ENCODE peak calls at places on chromosome 4, in eight cellular contexts. D is GM23338, V is AG09309, I is fibroblast of pulmonary artery, R is HFF-Myc, M is cardiac muscle cell, L is dorsolateral prefrontal cortex, G is fibroblast of mammary gland. W is an unnamed sample.

GRCh38 chr4:17324431-17324830 is 187.5 kb downstream of the QDPR start:
- DNase-seq in D (peak), V (peak), I (peak), R (no peak), M (peak), L (no peak), G (peak), W (peak)

GRCh38 chr4:105972946-105973621 is 77.8 kb downstream of the NPNT start:
- DNase-seq in D (peak), V (no peak), I (no peak), R (no peak), M (no peak), L (no peak), G (no peak), W (no peak)

GRCh38 chr4:183443609-183444148 is 757 bp upstream of the CDKN2AIP start:
- DNase-seq in D (peak), V (no peak), I (no peak), R (peak), M (no peak), L (peak), G (no peak), W (peak)

GRCh38 chr4:151530783-151531182 is 121.8 kb downstream of the FHIP1A start:
- DNase-seq in D (no peak), V (no peak), I (peak), R (no peak), M (peak), L (no peak), G (no peak), W (no peak)

GRCh38 chr4:5887361-5888221 is 5.3 kb downstream of the CRMP1 start:
- DNase-seq in D (peak), V (no peak), I (no peak), R (no peak), M (no peak), L (no peak), G (no peak), W (no peak)

GRCh38 chr4:12488672-12489071 is 995.5 kb downstream of the RAB28 start:
- DNase-seq in D (peak), V (no peak), I (peak), R (no peak), M (peak), L (no peak), G (peak), W (no peak)

GRCh38 chr4:36394352-36394903 is 113.0 kb downstream of the DTHD1 start:
- DNase-seq in D (no peak), V (no peak), I (no peak), R (no peak), M (no peak), L (no peak), G (no peak), W (no peak)

GRCh38 chr4:138919094-138919936 is 96.3 kb upstream of the NOCT start:
- DNase-seq in D (peak), V (peak), I (peak), R (peak), M (peak), L (peak), G (peak), W (peak)

GRCh38 chr4:1490011-1490905 is 84.0 kb upstream of the NKX1-1 start:
- DNase-seq in D (no peak), V (no peak), I (no peak), R (no peak), M (no peak), L (peak), G (no peak), W (no peak)

GRCh38 chr4:42070463-42070862 is 80.1 kb downstream of the SLC30A9 start:
- DNase-seq in D (no peak), V (no peak), I (no peak), R (no peak), M (no peak), L (no peak), G (no peak), W (no peak)

GRCh38 chr4:61763682-61764081 is 563.6 kb downstream of the ADGRL3 start:
- DNase-seq in D (no peak), V (no peak), I (no peak), R (no peak), M (no peak), L (no peak), G (no peak), W (no peak)

GRCh38 chr4:61760820-61761219 is 560.7 kb downstream of the ADGRL3 start:
- DNase-seq in D (no peak), V (no peak), I (no peak), R (no peak), M (no peak), L (no peak), G (no peak), W (no peak)

DNA sequence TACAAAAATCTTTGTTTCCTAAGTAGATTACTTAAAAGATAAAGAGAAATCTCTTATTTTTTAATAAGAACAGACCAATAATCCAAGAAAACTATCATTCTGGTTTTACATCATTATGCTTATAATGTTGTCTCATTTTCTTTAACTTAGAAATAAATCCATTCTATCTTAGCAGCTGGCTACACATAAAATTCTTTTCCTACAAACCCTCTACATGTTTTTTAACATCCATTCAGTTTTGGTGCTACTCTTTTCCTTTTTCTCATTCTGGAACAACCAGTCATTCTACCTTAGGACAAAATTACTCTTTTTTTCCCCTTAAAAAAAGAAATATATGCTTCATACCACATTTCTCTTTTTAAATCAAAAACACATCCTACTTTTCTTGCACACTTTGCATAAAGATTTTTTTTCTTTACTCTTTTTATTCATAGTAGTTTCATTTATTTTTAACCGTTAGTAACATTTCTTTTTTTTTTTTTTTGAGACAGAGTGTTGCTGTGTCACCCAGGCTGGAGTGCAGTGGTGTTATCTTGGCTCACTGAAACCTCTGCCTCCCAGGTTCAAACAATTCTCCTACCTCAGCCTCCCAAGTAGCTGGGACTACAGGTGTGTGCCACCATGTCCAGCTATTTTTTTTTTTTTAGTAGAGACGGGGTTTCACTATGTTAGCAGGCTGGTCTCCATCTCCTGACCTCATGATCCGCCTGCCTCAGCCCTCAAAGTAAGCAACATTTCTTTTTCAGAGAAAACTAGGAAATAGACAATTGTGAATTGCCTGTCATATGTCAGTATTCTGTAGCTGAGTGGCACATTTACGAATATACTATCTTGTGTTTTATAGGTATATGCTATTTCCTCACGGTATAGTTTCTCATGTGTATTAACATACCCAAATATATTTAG is 562.8 kb downstream of the ADGRL3 start:
- DNase-seq in D (no peak), V (no peak), I (no peak), R (no peak), M (no peak), L (no peak), G (no peak), W (no peak)
- H3K4me3 ChIP-seq in D (peak), V (no peak), I (no peak), R (no peak), M (no peak), L (no peak), G (no peak), W (no peak)

GRCh38 chr4:3464911-3465697 is 2.0 kb downstream of the DOK7 start:
- DNase-seq in D (no peak), V (no peak), I (no peak), R (no peak), M (no peak), L (no peak), G (no peak), W (no peak)

GRCh38 chr4:3468154-3468553 is 5.0 kb downstream of the DOK7 start:
- DNase-seq in D (no peak), V (no peak), I (no peak), R (no peak), M (no peak), L (no peak), G (no peak), W (no peak)

GRCh38 chr4:3465698-3466671 is 2.9 kb downstream of the DOK7 start:
- DNase-seq in D (peak), V (no peak), I (no peak), R (no peak), M (peak), L (no peak), G (peak), W (no peak)

GRCh38 chr4:3467601-3468031 is 4.5 kb downstream of the DOK7 start:
- DNase-seq in D (no peak), V (no peak), I (no peak), R (no peak), M (no peak), L (no peak), G (no peak), W (no peak)

DNA sequence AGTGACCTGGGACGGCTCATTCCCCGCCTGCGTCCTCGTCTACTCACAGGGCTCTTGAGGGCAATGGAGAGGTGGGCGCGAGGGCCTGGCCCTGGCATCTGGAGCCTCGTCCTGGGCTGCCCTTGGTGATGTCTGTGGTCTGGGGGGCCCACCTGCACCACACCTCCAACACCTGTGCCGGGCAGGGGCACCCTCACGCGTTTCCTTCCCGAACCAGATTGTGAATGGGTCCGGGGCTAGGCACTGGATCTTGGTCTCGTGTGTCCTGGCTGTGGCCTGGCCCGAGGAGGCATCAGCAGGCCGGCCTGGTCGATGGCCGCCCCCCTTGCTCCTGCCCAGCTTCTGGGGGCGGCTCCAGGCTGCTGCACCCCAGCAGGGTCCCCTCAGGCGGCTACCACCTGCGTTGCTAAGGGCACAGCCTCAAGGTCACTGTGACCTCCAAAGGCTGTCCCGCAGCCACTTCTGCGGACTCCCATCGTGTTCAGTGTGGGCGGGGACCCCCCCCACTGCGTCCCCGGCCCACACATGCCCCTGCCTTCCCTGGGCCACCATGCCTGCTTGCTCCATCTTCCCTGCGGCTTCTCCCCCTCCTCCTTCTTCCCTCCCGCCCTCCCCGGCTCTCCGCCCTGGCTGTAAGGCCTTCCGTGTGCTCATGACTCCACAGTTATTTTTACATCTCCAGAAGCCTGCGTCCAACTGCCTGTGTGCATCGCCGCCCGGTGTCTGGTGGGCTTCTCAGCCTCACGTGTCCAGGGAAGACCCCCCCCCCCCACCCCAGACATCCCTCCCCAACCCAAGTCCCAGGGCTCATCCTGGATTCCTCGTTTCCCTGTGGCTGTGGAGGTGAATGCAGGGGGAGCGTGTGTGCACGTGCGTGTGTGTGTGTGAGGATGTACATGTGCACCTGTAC is 3.8 kb downstream of the DOK7 start:
- DNase-seq in D (no peak), V (no peak), I (no peak), R (no peak), M (no peak), L (no peak), G (no peak), W (no peak)
- TF ChIP-seq CTCF in D (no peak), V (no peak), I (no peak), R (no peak), M (no peak), L (no peak), G (no peak), W (no peak)

DNA sequence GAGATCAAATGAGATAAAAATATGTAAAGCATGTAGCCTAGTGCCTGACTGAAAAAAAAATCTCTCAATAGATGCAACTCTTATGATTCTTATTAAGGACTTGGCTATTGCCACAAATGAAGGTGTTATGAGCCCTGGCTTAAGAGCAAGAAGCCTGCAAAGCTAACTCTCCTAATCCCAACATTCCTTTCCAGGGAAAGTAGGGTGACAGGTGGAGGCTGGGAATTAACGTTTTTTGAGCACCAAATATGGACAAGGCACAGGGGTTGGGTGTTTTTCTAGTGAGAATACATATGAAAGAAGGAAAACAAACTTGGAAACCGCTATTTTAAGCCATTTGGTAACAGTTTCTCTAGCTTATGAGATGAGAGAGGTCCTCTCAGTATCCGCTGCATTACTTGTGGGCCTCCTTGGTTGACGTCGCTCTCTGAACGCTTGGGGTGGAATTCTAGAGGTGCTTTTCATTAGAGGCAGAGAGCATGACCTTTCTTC is 2.4 kb downstream of the RHOH start:
- DNase-seq in D (no peak), V (no peak), I (no peak), R (no peak), M (no peak), L (no peak), G (no peak), W (no peak)
- H3K4me3 ChIP-seq in D (no peak), V (no peak), I (no peak), R (no peak), M (no peak), L (no peak), G (no peak), W (no peak)

GRCh38 chr4:98928505-98929340 is at the start of gene EIF4E:
- DNase-seq in D (peak), V (peak), I (peak), R (peak), M (peak), L (peak), G (peak), W (peak)
- TF ChIP-seq CTCF in D (no peak), V (peak), I (peak), R (peak), M (no peak), L (no peak), G (peak), W (peak)

GRCh38 chr4:185259719-185260118 is 50.3 kb downstream of the SNX25 start:
- DNase-seq in D (no peak), V (no peak), I (no peak), R (no peak), M (no peak), L (no peak), G (no peak), W (no peak)

GRCh38 chr4:185256444-185256843 is 47.0 kb downstream of the SNX25 start:
- DNase-seq in D (no peak), V (no peak), I (peak), R (no peak), M (no peak), L (no peak), G (peak), W (no peak)

GRCh38 chr4:185255868-185256267 is 46.5 kb downstream of the SNX25 start:
- DNase-seq in D (no peak), V (no peak), I (no peak), R (no peak), M (no peak), L (no peak), G (no peak), W (no peak)

GRCh38 chr4:185257694-185258093 is 48.3 kb downstream of the SNX25 start:
- DNase-seq in D (no peak), V (no peak), I (no peak), R (no peak), M (no peak), L (no peak), G (no peak), W (no peak)

GRCh38 chr4:185257086-185257485 is 47.7 kb downstream of the SNX25 start:
- DNase-seq in D (no peak), V (no peak), I (no peak), R (no peak), M (no peak), L (no peak), G (no peak), W (no peak)
- H3K4me3 ChIP-seq in D (no peak), V (no peak), I (no peak), R (no peak), M (no peak), L (no peak), G (no peak), W (no peak)

DNA sequence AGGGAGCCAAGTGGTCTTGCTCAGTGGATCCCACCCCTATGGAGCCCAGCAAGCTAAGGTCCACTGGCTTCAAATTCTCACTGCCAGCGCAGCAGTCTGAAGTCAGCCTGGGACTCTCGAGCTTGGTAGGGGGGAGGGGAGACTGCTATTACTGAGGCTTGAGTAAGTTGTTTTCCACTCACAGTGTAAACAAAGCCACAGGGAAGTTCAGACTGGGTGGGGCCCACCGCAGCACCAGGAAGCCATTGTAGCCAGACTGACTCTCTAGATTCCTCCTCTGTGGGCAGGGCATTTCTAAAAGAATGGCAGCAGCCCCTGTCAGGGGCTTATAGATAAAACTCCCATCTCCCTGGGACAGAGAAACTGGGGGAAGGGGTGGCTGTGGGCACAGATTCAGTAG is 721.0 kb upstream of the NDST4 start:
- DNase-seq in D (no peak), V (no peak), I (no peak), R (no peak), M (no peak), L (no peak), G (no peak), W (no peak)
- TF ChIP-seq CTCF in D (no peak), V (no peak), I (no peak), R (no peak), M (no peak), L (no peak), G (no peak), W (no peak)

DNA sequence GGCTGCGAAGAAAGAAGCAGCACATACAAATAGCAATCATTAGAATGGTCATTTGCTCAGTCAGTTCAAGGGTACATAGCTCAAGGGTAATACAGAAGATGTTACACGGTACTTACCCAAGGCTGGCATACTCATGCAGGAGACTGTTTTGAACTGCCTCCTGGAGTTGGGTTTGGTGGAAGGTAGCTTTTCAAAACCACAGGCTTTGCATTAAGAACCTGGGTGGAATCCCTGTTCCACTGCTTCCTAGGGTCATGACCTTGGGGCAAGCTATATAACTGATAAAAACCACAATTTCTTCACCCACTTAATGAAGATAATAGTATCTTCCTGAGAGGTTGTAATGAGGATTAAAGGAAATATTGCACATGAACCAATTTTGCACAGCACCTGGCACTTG is 36.5 kb downstream of the TBC1D9 start:
- DNase-seq in D (no peak), V (no peak), I (no peak), R (no peak), M (no peak), L (no peak), G (no peak), W (no peak)
- H3K4me3 ChIP-seq in D (no peak), V (no peak), I (no peak), R (no peak), M (no peak), L (no peak), G (no peak), W (no peak)

DNA sequence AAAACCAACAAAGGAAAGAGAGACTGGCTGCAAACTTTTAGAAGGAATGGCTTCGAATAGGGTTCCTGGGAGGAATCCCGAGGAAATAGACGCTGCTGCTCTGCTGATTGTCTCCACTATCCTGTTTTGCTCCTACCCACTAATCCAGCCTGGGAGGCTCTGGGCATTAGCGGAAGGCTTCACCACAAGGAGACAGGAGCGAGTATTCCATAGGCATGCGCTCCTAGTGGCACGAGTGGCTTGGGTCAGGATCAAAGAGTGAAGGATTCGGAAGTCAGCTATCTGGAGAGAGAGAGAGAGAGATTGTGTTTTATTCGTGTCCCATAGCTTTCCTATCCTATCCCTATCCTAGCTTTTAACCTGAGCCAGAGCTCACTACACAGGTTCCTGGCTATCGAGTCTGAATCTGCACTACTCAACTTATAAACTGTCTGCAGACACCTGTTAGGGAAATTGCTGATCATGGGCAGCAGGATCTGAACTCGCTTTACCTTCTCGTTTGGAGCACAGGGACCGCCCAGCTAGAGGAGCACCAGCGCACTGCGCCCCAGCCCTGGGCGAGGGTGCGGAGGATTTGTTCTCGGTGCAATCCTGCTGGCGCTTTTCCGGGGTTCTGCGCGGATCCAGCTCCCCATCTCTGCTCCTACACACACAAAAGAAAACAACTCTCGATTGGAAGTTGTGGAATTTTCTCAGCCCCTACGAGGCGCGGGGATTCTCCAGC is 740 bp upstream of the NPY2R start:
- DNase-seq in D (peak), V (no peak), I (peak), R (no peak), M (peak), L (no peak), G (peak), W (peak)
- TF ChIP-seq CTCF in D (peak), V (no peak), I (peak), R (peak), M (peak), L (no peak), G (peak), W (peak)

GRCh38 chr4:113757486-113757885 is 4.1 kb downstream of the CAMK2D start:
- DNase-seq in D (no peak), V (no peak), I (no peak), R (no peak), M (no peak), L (no peak), G (no peak), W (no peak)

GRCh38 chr4:113760094-113760851 is 1.3 kb downstream of the CAMK2D start:
- DNase-seq in D (peak), V (no peak), I (peak), R (no peak), M (peak), L (no peak), G (peak), W (no peak)

GRCh38 chr4:113756005-113756410 is 5.5 kb downstream of the CAMK2D start:
- DNase-seq in D (peak), V (no peak), I (peak), R (peak), M (no peak), L (no peak), G (peak), W (peak)

GRCh38 chr4:113759696-113760093 is 1.8 kb downstream of the CAMK2D start:
- DNase-seq in D (no peak), V (no peak), I (peak), R (no peak), M (peak), L (no peak), G (no peak), W (no peak)

GRCh38 chr4:113758361-113758760 is 3.2 kb downstream of the CAMK2D start:
- DNase-seq in D (no peak), V (peak), I (peak), R (peak), M (no peak), L (no peak), G (peak), W (peak)
- H3K4me3 ChIP-seq in D (no peak), V (no peak), I (peak), R (peak), M (peak), L (peak), G (peak), W (peak)